ENCODE peak calls at places on chromosomes 5 and 9, in seven cellular contexts. E is pancreas, O is thoracic aorta, U is hepatocyte, B is upper lobe of right lung, P is HepG2, K is right cardiac atrium. V is an unnamed sample. For H3K9me3 and H3K4me1, the result is how much of the 10 kb centered on the place peaks cover.

GRCh38 chr5:112776301-112776856 is 38.7 kb downstream of the APC start:
- DNase-seq in E (no peak), O (no peak), U (no peak), B (no peak), P (no peak), K (no peak), V (no peak)

GRCh38 chr5:9062873-9063272 is 483.0 kb downstream of the SEMA5A start:
- DNase-seq in E (no peak), O (no peak), U (no peak), B (no peak), P (no peak), K (no peak), V (no peak)

GRCh38 chr5:97192580-97193421 is 9.8 kb upstream of the RIOK2 start:
- DNase-seq in E (no peak), O (no peak), U (no peak), B (no peak), P (no peak), K (peak), V (no peak)

GRCh38 chr5:108749130-108749861 is 1.6 kb downstream of the FER start:
- DNase-seq in E (peak), O (peak), U (peak), B (no peak), P (no peak), K (no peak), V (peak)

GRCh38 chr9:114619205-114619758 is 8.2 kb downstream of the TMEM268 start:
- DNase-seq in E (no peak), O (no peak), U (no peak), B (peak), P (no peak), K (peak), V (no peak)

GRCh38 chr9:114155967-114156294 is 594 bp downstream of the COL27A1 start:
- DNase-seq in E (peak), O (no peak), U (no peak), B (no peak), P (no peak), K (peak), V (no peak)

GRCh38 chr9:2013688-2014087 is 1.5 kb upstream of the SMARCA2 start:
- DNase-seq in E (no peak), O (no peak), U (no peak), B (no peak), P (no peak), K (no peak), V (no peak)

GRCh38 chr5:157100140-157100679 is 8.6 kb downstream of the HAVCR2 start:
- DNase-seq in E (no peak), O (no peak), U (no peak), B (no peak), P (no peak), K (no peak), V (no peak)

GRCh38 chr9:122767821-122768220 is 20.9 kb upstream of the OR5C1 start:
- DNase-seq in E (no peak), O (no peak), U (no peak), B (no peak), P (no peak), K (no peak), V (no peak)

GRCh38 chr9:16505159-16505558 is 365.3 kb downstream of the BNC2 start:
- DNase-seq in E (no peak), O (no peak), U (peak), B (no peak), P (no peak), K (no peak), V (no peak)

GRCh38 chr5:71483355-71483754 is 27.9 kb downstream of the BDP1 start:
- DNase-seq in E (no peak), O (no peak), U (no peak), B (no peak), P (peak), K (no peak), V (no peak)

GRCh38 chr5:103357636-103358035 is 99.1 kb downstream of the MACIR start:
- DNase-seq in E (no peak), O (no peak), U (no peak), B (no peak), P (no peak), K (no peak), V (no peak)

GRCh38 chr5:18797241-18797640 is 1163.0 kb downstream of the TAF11L14 start:
- DNase-seq in E (no peak), O (no peak), U (no peak), B (no peak), P (no peak), K (no peak), V (no peak)

GRCh38 chr5:1110260-1110929 is 1.5 kb downstream of the SLC12A7 start:
- DNase-seq in E (no peak), O (no peak), U (no peak), B (no peak), P (no peak), K (no peak), V (no peak)

GRCh38 chr5:138713247-138713646 is 40.0 kb upstream of the CTNNA1 start:
- DNase-seq in E (no peak), O (no peak), U (no peak), B (no peak), P (no peak), K (no peak), V (no peak)

GRCh38 chr5:66742896-66743247 is 146.7 kb downstream of the MAST4 start:
- DNase-seq in E (no peak), O (no peak), U (no peak), B (no peak), P (no peak), K (no peak), V (no peak)

GRCh38 chr9:27939186-27939585 is 365.9 kb upstream of the C9orf72 start:
- DNase-seq in E (no peak), O (no peak), U (no peak), B (no peak), P (no peak), K (no peak), V (no peak)

GRCh38 chr5:149495673-149496072 is 55.6 kb downstream of the CSNK1A1 start:
- DNase-seq in E (no peak), O (no peak), U (no peak), B (no peak), P (no peak), K (no peak), V (no peak)

GRCh38 chr5:145495171-145495570 is 340.0 kb downstream of the PRELID2 start:
- DNase-seq in E (no peak), O (no peak), U (no peak), B (no peak), P (no peak), K (no peak), V (no peak)

GRCh38 chr5:14165375-14166091 is 22.4 kb downstream of the TRIO start:
- DNase-seq in E (no peak), O (no peak), U (no peak), B (no peak), P (peak), K (no peak), V (no peak)

GRCh38 chr9:123959787-123960186 is 29.9 kb upstream of the DENND1A start:
- DNase-seq in E (no peak), O (no peak), U (no peak), B (no peak), P (no peak), K (no peak), V (no peak)

GRCh38 chr5:141393267-141393666 is 834 bp downstream of the PCDHGA8 start:
- DNase-seq in E (peak), O (no peak), U (no peak), B (no peak), P (no peak), K (no peak), V (no peak)
- H3K9me3 ChIP-seq in E (under half), O (half or more), U (half or more), B (under half), P (half or more), K (under half), V (under half)

GRCh38 chr5:151667083-151667482 is 19.6 kb downstream of the SPARC start:
- DNase-seq in E (no peak), O (no peak), U (no peak), B (no peak), P (no peak), K (no peak), V (no peak)
- H3K4me1 ChIP-seq in E (under half), O (half or more), U (under half), B (half or more), P (under half), K (under half), V (under half)

DNA sequence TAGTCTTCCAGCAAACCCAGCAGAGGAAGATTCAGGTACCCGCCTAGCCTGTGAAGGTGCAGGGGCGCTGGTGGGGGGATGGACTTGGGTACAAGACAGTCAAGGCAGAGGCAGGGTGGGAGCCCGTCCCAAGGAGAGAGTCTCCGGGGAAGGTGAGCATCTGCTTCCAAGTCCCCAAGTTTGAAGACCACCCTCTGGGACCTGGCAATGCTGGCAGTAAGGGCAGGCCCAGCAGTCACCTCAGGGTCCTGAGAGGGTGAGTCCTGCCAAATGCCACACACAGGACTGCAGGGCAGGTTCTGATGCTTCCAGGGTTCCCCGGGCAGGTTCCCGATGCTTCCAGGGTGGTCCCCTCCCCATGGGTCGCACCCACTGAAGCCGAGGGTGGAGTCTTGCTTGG is 261.8 kb upstream of the IRX1 start:
- DNase-seq in E (no peak), O (no peak), U (no peak), B (no peak), P (no peak), K (no peak), V (no peak)
- H3K9me3 ChIP-seq in E (under half), O (under half), U (under half), B (under half), P (under half), K (under half), V (under half)

DNA sequence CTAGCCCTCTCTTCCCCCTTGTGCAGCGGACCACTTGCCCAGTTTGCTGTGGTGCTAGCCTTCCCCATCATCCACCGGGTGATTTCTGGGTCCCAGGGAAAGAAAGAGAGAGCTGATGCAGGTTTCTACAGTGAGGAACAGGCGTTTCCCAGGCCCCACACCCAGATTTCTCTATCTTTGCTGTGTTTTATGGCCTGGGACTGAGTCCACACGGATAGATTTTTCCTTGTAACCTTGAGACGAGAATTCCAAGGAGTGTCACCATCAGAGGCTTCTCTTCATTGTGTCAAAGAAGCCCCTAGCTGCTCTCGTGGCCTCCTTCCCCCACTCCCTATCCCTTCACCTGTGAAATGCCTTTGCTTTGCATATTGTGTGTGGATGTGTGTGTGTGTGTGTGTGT is 21.2 kb upstream of the FGFR4 start:
- DNase-seq in E (no peak), O (no peak), U (no peak), B (no peak), P (no peak), K (no peak), V (no peak)
- H3K4me1 ChIP-seq in E (under half), O (under half), U (under half), B (under half), P (under half), K (under half), V (under half)

DNA sequence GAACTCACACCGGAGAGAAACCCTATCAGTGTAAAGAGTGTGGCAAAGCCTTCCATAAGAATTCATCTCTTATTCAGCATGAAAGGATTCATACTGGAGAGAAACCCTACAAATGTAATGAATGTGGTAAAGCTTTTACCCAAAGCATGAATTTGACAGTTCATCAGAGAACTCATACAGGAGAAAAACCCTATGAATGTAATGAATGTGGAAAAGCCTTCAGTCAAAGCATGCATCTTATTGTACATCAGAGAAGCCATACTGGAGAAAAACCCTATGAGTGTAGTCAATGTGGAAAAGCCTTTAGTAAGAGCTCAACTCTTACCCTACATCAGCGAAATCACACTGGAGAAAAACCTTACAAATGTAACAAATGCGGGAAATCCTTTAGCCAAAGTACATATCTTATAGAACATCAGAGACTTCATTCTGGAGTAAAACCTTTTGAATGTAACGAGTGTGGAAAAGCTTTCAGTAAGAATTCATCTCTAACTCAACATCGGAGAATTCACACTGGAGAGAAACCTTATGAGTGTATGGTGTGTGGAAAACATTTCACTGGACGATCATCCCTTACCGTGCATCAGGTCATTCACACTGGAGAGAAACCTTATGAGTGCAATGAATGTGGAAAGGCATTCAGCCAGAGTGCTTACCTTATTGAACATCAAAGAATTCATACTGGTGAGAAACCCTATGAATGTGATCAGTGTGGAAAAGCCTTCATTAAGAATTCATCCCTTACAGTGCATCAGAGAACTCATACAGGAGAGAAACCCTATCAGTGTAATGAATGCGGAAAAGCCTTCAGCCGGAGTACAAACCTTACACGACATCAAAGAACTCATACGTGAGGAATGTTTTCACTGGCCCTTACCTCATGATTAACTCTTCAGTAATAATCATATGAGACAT is 8.9 kb upstream of the ZNF454 start:
- DNase-seq in E (no peak), O (no peak), U (no peak), B (no peak), P (no peak), K (no peak), V (no peak)
- H3K9me3 ChIP-seq in E (under half), O (half or more), U (under half), B (half or more), P (half or more), K (under half), V (half or more)

DNA sequence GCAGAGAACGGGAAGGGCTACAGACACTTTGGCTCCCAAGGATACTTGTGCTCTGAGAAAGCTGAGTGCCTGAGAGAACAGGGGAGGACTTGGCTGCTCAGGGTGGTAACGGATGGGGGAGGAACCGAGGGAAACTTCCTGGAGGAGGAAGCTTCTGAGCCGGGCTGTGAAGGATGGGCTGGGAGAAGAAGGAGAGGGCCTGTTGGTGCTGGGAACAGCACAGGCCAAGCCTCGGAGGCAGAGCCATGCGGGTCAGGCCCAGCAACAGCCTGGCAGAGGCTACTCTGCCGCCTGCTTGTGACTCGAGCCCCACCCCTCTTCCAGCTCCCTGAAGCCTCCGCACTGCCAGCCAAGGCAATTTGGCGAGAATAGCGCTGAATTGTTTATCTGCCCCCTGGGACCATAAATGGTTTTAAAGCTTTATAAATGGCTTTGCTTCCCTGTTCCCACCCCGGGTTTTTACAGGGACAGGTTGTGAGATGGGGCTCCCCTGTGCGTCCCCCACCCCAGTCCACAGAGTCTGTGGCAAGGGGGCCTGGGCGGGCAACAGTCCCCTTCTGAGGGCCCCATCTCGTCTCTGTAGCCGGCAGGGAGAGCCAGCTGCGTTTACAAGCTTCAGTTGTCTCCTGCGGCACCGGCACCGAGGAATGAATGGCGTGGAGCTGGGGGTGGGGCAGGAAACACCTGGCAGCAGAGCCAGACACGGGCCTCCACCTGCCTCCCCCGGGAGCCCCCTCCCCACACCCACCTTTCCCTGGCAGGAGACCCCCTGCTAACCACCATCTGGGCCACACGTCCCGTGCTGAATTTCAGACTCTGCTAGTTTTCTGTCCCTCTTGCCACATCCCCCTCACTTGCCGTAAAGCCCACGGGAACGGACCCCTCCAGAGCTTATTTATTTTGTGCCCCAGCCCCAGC is 24.4 kb downstream of the FAM163B start:
- DNase-seq in E (peak), O (no peak), U (peak), B (no peak), P (no peak), K (peak), V (no peak)
- H3K4me1 ChIP-seq in E (under half), O (under half), U (half or more), B (under half), P (under half), K (under half), V (under half)

GRCh38 chr9:96817973-96818372 is 36.3 kb downstream of the ZNF782 start:
- DNase-seq in E (no peak), O (no peak), U (no peak), B (no peak), P (no peak), K (no peak), V (no peak)

GRCh38 chr9:96813607-96814006 is 35.7 kb upstream of the ZNF510 start:
- DNase-seq in E (no peak), O (no peak), U (no peak), B (no peak), P (no peak), K (no peak), V (no peak)

DNA sequence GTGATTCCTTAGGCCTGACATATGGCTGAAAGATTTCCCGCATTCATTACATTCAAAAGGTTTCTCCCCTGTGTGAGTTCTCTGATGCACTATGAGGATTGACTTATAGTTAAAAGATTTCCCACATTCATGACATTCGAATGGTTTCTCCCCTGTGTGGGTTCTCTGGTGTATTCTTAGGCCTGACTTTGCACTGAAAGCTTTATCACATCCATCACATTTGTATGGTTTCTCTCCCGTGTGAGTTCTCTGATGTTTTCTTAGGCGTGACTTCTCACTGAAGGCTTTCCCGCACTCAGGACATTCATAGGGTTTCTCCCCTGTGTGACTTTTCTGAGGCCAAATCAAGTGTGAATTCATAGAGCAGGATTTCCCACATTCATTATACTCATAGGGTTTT is 35.8 kb downstream of the ZNF782 start:
- DNase-seq in E (no peak), O (no peak), U (no peak), B (no peak), P (no peak), K (no peak), V (no peak)
- H3K9me3 ChIP-seq in E (under half), O (half or more), U (half or more), B (half or more), P (half or more), K (under half), V (under half)

DNA sequence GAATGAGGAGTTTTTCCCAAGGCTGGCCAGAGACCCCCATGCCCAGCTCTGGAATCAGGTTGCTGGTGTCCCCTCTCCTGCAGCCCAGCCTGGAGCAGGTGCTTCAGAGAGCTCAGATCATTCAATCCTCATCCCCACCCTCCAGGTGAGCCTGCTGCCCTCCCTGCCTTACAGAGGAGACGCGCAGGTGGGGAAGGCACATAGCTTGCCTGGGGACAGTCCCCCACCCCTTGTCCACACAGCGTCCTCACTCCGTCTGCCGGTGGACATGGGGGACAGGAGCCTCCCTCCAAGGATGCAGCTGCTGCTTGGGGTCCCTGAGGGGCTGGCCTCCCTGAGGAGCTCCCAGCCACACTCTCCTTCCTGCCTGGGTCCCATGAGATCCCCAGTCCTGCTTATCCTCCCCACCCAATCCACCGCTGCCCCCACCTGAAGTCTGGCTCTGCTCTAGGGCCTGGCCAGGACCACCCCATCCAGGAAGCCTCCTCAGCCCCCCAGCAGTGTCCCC is 17.1 kb upstream of the QSOX2 start:
- DNase-seq in E (peak), O (no peak), U (no peak), B (no peak), P (no peak), K (peak), V (no peak)
- H3K4me1 ChIP-seq in E (under half), O (under half), U (under half), B (under half), P (under half), K (under half), V (under half)

GRCh38 chr9:135240871-135241311 is 153.4 kb downstream of the OLFM1 start:
- DNase-seq in E (peak), O (no peak), U (no peak), B (peak), P (no peak), K (peak), V (no peak)

GRCh38 chr9:135241381-135242380 is 154.2 kb downstream of the OLFM1 start:
- DNase-seq in E (peak), O (no peak), U (no peak), B (peak), P (no peak), K (peak), V (no peak)

GRCh38 chr9:135243201-135244190 is 156.0 kb downstream of the OLFM1 start:
- DNase-seq in E (peak), O (no peak), U (no peak), B (peak), P (no peak), K (peak), V (no peak)

GRCh38 chr9:135244271-135244691 is 156.8 kb downstream of the OLFM1 start:
- DNase-seq in E (peak), O (no peak), U (no peak), B (peak), P (no peak), K (peak), V (no peak)

DNA sequence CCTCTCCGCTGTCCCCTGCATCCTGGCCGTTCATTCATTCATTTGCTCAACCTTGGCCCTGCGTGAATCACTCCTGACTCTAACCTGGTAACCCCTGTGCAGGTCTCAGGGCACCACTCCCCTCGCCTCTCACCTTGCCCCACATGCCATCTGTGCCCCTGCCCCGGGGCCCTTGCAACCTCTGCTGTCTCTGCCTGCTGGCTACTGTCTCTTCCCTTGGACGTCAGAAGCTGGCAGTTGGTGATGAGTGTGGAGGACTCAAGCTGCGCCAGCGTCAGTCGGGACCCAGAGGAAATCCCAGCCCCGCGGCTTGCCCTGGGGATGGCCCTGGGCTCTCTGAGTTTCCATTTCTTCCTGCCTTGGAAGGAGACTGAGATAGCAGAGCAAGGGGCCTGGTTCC is 154.9 kb downstream of the OLFM1 start:
- DNase-seq in E (peak), O (no peak), U (no peak), B (peak), P (no peak), K (no peak), V (no peak)
- H3K9me3 ChIP-seq in E (under half), O (under half), U (under half), B (under half), P (under half), K (under half), V (under half)